ENCODE peak calls at places on chromosomes 2 and 18, in four cellular contexts. J is endothelial cell of umbilical vein, K is sigmoid colon, Y is transverse colon. X is an unnamed sample.

GRCh38 chr2:136238552-136239346 is 120.8 kb upstream of the CXCR4 start:
- DNase-seq in Y (no peak), K (no peak), J (peak), X (no peak)

GRCh38 chr2:127676906-127677305 is 1.6 kb upstream of the LIMS2 start:
- DNase-seq in Y (no peak), J (no peak), K (peak), X (peak)

GRCh38 chr2:234670052-234670451 is 173.2 kb upstream of the ARL4C start:
- DNase-seq in Y (no peak), J (peak), K (no peak), X (no peak)

GRCh38 chr2:231711677-231712461 is 3.5 kb downstream of the PTMA start:
- DNase-seq in Y (peak), K (no peak), J (no peak), X (no peak)

GRCh38 chr2:120917876-120918275 is 182.2 kb downstream of the GLI2 start:
- DNase-seq in J (no peak), K (no peak), Y (no peak), X (no peak)

GRCh38 chr2:100509066-100509465 is 38.8 kb downstream of the NMS start:
- DNase-seq in K (no peak), J (no peak), Y (no peak), X (no peak)

GRCh38 chr18:35355140-35355618 is 11.0 kb upstream of the ZNF24 start:
- DNase-seq in J (peak), K (peak), Y (peak), X (peak)

GRCh38 chr18:22604390-22604985 is 186.8 kb upstream of the CTAGE1 start:
- DNase-seq in J (peak), K (no peak), Y (no peak), X (peak)

GRCh38 chr2:112669667-112670066 is 23.9 kb downstream of the SLC20A1 start:
- DNase-seq in K (no peak), Y (peak), J (no peak), X (no peak)

GRCh38 chr2:84516234-84516986 is at the start of gene DNAH6:
- DNase-seq in J (peak), K (peak), Y (peak), X (peak)

GRCh38 chr2:35495182-35495581 is 860.4 kb upstream of the CRIM1 start:
- DNase-seq in J (no peak), K (no peak), Y (no peak), X (no peak)

GRCh38 chr18:45168883-45169585 is 446.2 kb upstream of the SLC14A2 start:
- DNase-seq in K (no peak), J (no peak), Y (no peak), X (no peak)

GRCh38 chr18:71442830-71443229 is 1101.3 kb downstream of the CBLN2 start:
- DNase-seq in Y (no peak), K (no peak), J (no peak), X (no peak)

GRCh38 chr2:230793573-230794359 is 71.0 kb upstream of the ITM2C start:
- DNase-seq in K (peak), Y (peak), J (peak), X (peak)

GRCh38 chr18:65749881-65750280 is 931 bp upstream of the CDH7 start:
- DNase-seq in Y (no peak), K (no peak), J (no peak), X (no peak)

GRCh38 chr2:239498981-239499633 is 98.3 kb upstream of the HDAC4 start:
- DNase-seq in J (no peak), Y (peak), K (peak), X (no peak)

GRCh38 chr18:13211537-13211936 is 7.0 kb upstream of the LDLRAD4 start:
- DNase-seq in K (no peak), J (no peak), Y (no peak), X (no peak)

GRCh38 chr18:66083078-66083477 is 332.3 kb downstream of the CDH7 start:
- DNase-seq in K (no peak), J (no peak), Y (no peak), X (no peak)

GRCh38 chr2:60976875-60977561 is 40.5 kb upstream of the PEX13 start:
- DNase-seq in J (no peak), K (no peak), Y (no peak), X (no peak)

GRCh38 chr2:156115338-156115737 is 217.2 kb downstream of the NR4A2 start:
- DNase-seq in J (no peak), Y (no peak), K (no peak), X (no peak)

GRCh38 chr2:69299772-69300516 is 87.1 kb downstream of the GFPT1 start:
- DNase-seq in J (peak), Y (no peak), K (no peak), X (no peak)

GRCh38 chr2:43524180-43524965 is 71.5 kb downstream of the THADA start:
- DNase-seq in J (peak), K (peak), Y (no peak), X (no peak)

GRCh38 chr18:74596959-74597661 is 560 bp upstream of the ZNF407 start:
- DNase-seq in K (peak), J (peak), Y (peak), X (peak)
- TF ChIP-seq POLR2AphosphoS5 in K (no peak), J (peak), Y (no peak), X (no peak)

DNA sequence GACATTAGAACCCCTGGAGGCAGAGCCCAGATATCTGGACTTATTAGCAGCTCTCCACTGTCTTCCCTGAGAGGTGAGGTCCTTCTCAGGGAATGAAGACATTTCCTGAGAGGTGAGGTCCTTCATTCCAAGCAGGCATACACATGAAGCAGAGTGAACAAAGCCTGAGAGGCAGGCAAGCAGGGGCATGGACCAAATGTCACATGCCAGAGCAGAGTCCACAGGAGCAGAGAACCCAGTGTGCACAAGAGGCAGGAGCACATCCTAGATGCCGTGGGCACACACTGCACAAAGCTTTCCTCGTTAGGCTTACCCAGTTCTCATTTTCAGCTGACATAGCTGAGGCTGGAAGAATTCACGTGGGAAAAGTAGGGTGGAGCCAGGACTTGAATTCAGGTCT is 759.9 kb upstream of the HS6ST1 start:
- DNase-seq in J (no peak), Y (no peak), K (no peak), X (no peak)
- TF ChIP-seq CTCF in J (no peak), Y (no peak), K (no peak), X (no peak)

GRCh38 chr2:88051792-88052191 is 3.8 kb downstream of the KRCC1 start:
- DNase-seq in Y (no peak), K (no peak), J (no peak), X (no peak)
- TF ChIP-seq POLR2AphosphoS5 in Y (no peak), K (no peak), J (peak), X (no peak)

DNA sequence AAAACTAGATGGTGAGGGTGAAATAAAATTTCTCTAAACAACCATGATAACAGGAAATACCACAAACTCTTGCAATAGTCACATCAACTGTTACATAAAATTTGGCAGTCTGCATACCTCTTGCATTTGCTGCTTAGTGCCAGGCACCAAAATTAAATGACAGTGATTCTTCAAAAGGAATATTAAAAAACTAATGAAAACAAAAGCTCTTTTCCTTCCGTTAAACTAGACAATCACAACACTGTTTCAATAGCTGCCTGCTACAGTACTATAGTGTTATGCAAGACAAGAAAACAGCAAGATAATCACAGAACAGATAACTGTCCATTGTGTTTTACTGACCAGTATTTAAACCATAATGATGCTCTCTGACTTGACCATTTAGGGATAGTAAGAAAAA is 239.0 kb upstream of the SMAD7 start:
- DNase-seq in Y (no peak), J (no peak), K (no peak), X (no peak)
- TF ChIP-seq CTCF in Y (no peak), J (no peak), K (no peak), X (no peak)

X was measured in stomach.